ENCODE peak calls at places on chromosome 3, in six cellular contexts. C is breast epithelium, T is Daoy, R is skeletal muscle cell, E is DMS79, K is dorsolateral prefrontal cortex. H is an unnamed sample.

GRCh38 chr3:47877719-47878118 is 74.8 kb downstream of the DHX30 start:
- DNase-seq in C (no peak), T (no peak), R (no peak), E (no peak), K (no peak), H (no peak)

GRCh38 chr3:102712896-102713295 is 278.1 kb downstream of the ZPLD1 start:
- DNase-seq in C (no peak), T (no peak), R (no peak), E (no peak), K (no peak), H (no peak)

GRCh38 chr3:141960731-141961130 is 84.3 kb downstream of the ATP1B3 start:
- DNase-seq in C (no peak), T (peak), R (peak), E (no peak), K (no peak), H (no peak)

GRCh38 chr3:170469151-170470062 is 50.7 kb downstream of the CLDN11 start:
- DNase-seq in C (no peak), T (peak), R (peak), E (peak), K (no peak), H (no peak)

GRCh38 chr3:12025584-12025983 is 21.4 kb downstream of the SYN2 start:
- DNase-seq in C (no peak), T (no peak), R (no peak), E (no peak), K (no peak), H (no peak)

GRCh38 chr3:106337116-106337515 is 468.3 kb upstream of the CBLB start:
- DNase-seq in C (no peak), T (no peak), R (peak), E (no peak), K (no peak), H (no peak)

GRCh38 chr3:10322355-10322715 is 1.4 kb upstream of the SEC13 start:
- DNase-seq in C (no peak), T (no peak), R (no peak), E (no peak), K (no peak), H (no peak)

GRCh38 chr3:67699877-67700276 is 45.5 kb upstream of the SUCLG2 start:
- DNase-seq in C (no peak), T (no peak), R (no peak), E (no peak), K (no peak), H (no peak)

GRCh38 chr3:105580551-105580950 is 213.8 kb downstream of the ALCAM start:
- DNase-seq in C (no peak), T (no peak), R (no peak), E (no peak), K (no peak), H (no peak)

GRCh38 chr3:49198611-49199230 is 27.3 kb downstream of the KLHDC8B start:
- DNase-seq in C (no peak), T (no peak), R (no peak), E (no peak), K (no peak), H (peak)

GRCh38 chr3:174541708-174542107 is 317.4 kb upstream of the NAALADL2 start:
- DNase-seq in C (no peak), T (no peak), R (no peak), E (no peak), K (no peak), H (no peak)

GRCh38 chr3:24829011-24829581 is 334.4 kb upstream of the THRB start:
- DNase-seq in C (no peak), T (peak), R (no peak), E (peak), K (peak), H (peak)

GRCh38 chr3:164179110-164179774 is 899.1 kb downstream of the SI start:
- DNase-seq in C (no peak), T (no peak), R (no peak), E (no peak), K (no peak), H (no peak)

GRCh38 chr3:50364573-50365079 is 5.3 kb upstream of the TMEM115 start:
- DNase-seq in C (no peak), T (no peak), R (no peak), E (no peak), K (no peak), H (peak)

GRCh38 chr3:10945683-10946287 is 46.8 kb upstream of the SLC6A1 start:
- DNase-seq in C (no peak), T (peak), R (no peak), E (no peak), K (peak), H (peak)

GRCh38 chr3:185997130-185997529 is 59.3 kb upstream of the TRA2B start:
- DNase-seq in C (no peak), T (no peak), R (no peak), E (no peak), K (no peak), H (no peak)

GRCh38 chr3:137764563-137765309 is 621 bp downstream of the SOX14 start:
- DNase-seq in C (no peak), T (no peak), R (no peak), E (no peak), K (no peak), H (no peak)

GRCh38 chr3:134458451-134458850 is 27.3 kb downstream of the ANAPC13 start:
- DNase-seq in C (no peak), T (no peak), R (no peak), E (no peak), K (no peak), H (no peak)

GRCh38 chr3:7070461-7070860 is 209.5 kb downstream of the GRM7 start:
- DNase-seq in C (no peak), T (no peak), R (no peak), E (no peak), K (no peak), H (no peak)

GRCh38 chr3:169362872-169363271 is 300.6 kb downstream of the MECOM start:
- DNase-seq in C (no peak), T (no peak), R (no peak), E (no peak), K (no peak), H (no peak)

GRCh38 chr3:22117091-22117490 is 366.1 kb upstream of the ZNF385D start:
- DNase-seq in C (no peak), T (no peak), R (peak), E (no peak), K (no peak), H (no peak)

H was measured in aorta.